ENCODE peak calls at places on chromosomes 12 and 14, in ten cellular contexts. G, V, I, E, U, D, X, H, K and J are unnamed samples. For H3K9me3, the result is how much of the 10 kb centered on the place peaks cover.

GRCh38 chr14:94964931-94965330 is 192.4 kb downstream of the DICER1 start:
- DNase-seq in U (no peak), V (no peak), I (no peak), X (no peak), E (no peak), H (no peak), K (no peak), D (no peak), G (no peak), J (no peak)

GRCh38 chr12:120457133-120457532 is 10.9 kb downstream of the GATC start:
- DNase-seq in E (peak), D (no peak), I (no peak), X (no peak), V (peak), G (no peak), H (no peak), U (no peak), K (no peak), J (no peak)

GRCh38 chr14:33906968-33907367 is 43.9 kb downstream of the EGLN3 start:
- DNase-seq in H (no peak), V (no peak), D (no peak), K (no peak), U (no peak), G (no peak), X (no peak), E (no peak), I (no peak), J (no peak)

GRCh38 chr12:57518920-57519757 is 1.2 kb downstream of the DDIT3 start:
- DNase-seq in H (peak), G (peak), K (peak), U (peak), X (no peak), E (peak), I (no peak), D (no peak), V (peak), J (no peak)

GRCh38 chr12:114213055-114213561 is 192.8 kb downstream of the TBX5 start:
- DNase-seq in U (no peak), K (no peak), G (no peak), D (no peak), V (no peak), I (no peak), H (no peak), X (peak), E (peak), J (no peak)

GRCh38 chr14:55373784-55374725 is 37.6 kb downstream of the ATG14 start:
- DNase-seq in V (peak), U (no peak), I (peak), E (peak), G (no peak), D (no peak), X (no peak), H (no peak), K (no peak), J (no peak)

GRCh38 chr12:111312016-111312415 is 56.9 kb downstream of the PHETA1 start:
- DNase-seq in K (no peak), U (no peak), I (no peak), X (no peak), V (no peak), G (no peak), E (no peak), H (no peak), D (no peak), J (no peak)

GRCh38 chr14:98203421-98203820 is 1068.6 kb downstream of the BCL11B start:
- DNase-seq in V (no peak), U (no peak), X (no peak), E (no peak), D (no peak), K (no peak), G (no peak), I (no peak), H (no peak), J (no peak)

GRCh38 chr12:25187781-25188180 is 7.2 kb downstream of the DNAI7 start:
- DNase-seq in V (no peak), K (no peak), I (no peak), U (no peak), E (peak), G (no peak), X (no peak), H (no peak), D (no peak), J (no peak)

GRCh38 chr14:70808402-70809237 is 693 bp downstream of the MAP3K9 start:
- DNase-seq in G (peak), U (peak), H (peak), E (no peak), D (peak), X (peak), V (peak), I (peak), K (peak), J (peak)

GRCh38 chr12:129873458-129873857 is 30.4 kb downstream of the TMEM132D start:
- DNase-seq in G (no peak), X (no peak), K (no peak), U (no peak), I (no peak), D (no peak), V (no peak), E (no peak), H (no peak), J (no peak)

GRCh38 chr12:64893961-64894360 is 69.5 kb downstream of the TBC1D30 start:
- DNase-seq in D (no peak), U (no peak), E (peak), X (no peak), V (no peak), H (no peak), K (no peak), G (no peak), I (no peak), J (no peak)

GRCh38 chr12:1853716-1854115 is 33.4 kb downstream of the LRTM2 start:
- DNase-seq in X (no peak), G (no peak), H (no peak), I (no peak), K (no peak), U (no peak), E (no peak), D (no peak), V (no peak), J (no peak)

GRCh38 chr12:95463019-95463418 is 10.9 kb upstream of the METAP2 start:
- DNase-seq in X (no peak), V (no peak), H (no peak), K (no peak), D (no peak), U (no peak), E (no peak), I (no peak), G (no peak), J (no peak)

GRCh38 chr14:104751539-104752337 is 1.2 kb upstream of the SIVA1 start:
- DNase-seq in I (no peak), V (no peak), X (no peak), K (peak), U (peak), G (no peak), D (no peak), H (no peak), E (no peak), J (no peak)

GRCh38 chr14:104383088-104383805 is 196.3 kb upstream of the C14orf180 start:
- DNase-seq in U (peak), I (no peak), V (no peak), H (no peak), E (no peak), X (no peak), K (peak), D (no peak), G (peak), J (no peak)

DNA sequence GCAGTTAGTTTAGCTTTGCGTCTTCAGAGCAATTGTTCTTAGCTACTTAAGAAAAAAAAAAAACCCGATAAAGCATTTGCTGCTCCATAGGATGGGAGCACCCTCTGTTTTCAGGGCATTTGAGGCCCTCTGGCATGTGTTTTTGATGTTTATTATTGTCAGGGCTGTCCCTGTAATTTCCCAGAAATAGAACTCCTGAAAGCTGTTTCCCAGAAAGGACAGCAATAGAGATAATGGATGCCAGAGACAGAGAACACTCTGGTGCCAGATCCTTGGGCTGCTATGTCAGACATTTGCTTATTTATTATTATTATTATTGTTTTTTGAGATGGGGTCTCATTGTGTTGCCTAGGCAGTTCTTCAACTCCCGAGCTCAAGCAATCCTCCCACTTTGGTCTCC is 201.3 kb downstream of the ALG10 start:
- DNase-seq in K (no peak), G (no peak), E (no peak), I (no peak), H (no peak), D (no peak), X (no peak), V (no peak), U (no peak), J (no peak)
- H3K9me3 ChIP-seq in K (under half), G (under half), E (under half), I (under half), H (under half), D (under half), X (under half), V (under half), U (under half), J (under half)

DNA sequence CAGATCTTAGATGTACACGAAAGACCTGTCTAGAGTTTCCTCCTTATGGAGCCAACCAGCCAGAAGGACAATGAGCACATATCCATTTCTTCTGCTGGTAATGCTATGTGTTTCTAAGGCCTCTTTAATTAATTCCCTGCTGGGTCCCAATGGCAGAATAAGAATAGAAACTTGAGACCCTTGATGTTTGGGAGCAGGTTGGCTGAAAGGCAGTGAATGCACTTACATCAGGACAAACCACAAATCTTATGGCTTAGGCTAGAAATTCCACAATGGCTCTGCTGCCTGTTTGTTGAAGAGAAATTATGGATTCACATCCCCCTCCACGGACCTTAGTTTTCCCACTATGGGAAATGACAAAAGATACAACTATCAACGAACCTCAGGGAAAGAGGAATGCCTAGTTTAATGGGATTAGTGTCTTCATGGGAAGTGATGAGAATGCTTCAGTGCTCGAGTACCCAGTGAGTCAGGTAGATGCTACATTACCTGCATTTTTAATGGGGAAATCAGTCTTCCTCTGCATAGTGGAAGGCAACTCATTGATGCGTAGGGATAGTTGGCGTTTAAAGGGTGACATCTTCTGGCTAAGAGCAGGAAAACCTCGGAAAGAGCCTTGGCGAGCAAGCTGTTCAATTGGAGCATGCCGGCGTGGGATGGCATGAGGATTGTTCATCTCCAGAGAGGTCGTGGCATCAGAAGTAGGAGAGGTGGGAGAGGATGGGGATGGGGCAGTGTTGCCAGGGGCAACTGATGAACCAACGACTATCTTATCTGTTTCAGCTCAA is 46.5 kb downstream of the PAPLN start:
- DNase-seq in I (no peak), H (no peak), X (no peak), G (no peak), V (no peak), E (peak), D (no peak), U (no peak), K (no peak), J (no peak)
- H3K27ac ChIP-seq in I (no peak), H (no peak), X (no peak), G (no peak), V (no peak), E (no peak), D (no peak), U (no peak), K (no peak), J (no peak)

DNA sequence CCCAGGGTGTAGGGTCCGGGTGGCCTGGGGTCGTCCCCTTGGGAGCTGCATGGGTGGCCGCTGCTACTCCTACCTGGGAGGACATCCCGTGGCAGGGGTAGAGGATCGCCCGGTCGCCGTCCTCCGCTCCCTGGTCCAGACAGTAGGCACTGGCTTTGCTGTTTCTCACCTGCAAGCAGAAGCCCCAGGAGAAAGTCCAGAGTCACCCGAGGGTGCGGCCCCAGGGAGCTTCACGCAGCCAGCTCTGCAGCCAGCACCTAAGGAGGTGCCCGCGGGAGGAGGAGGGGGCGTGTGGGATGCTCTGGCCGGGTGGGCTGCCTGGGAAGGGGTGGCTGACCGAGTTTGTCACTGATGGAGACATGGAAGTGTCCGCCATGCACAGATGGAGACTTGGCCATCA is 54.8 kb downstream of the NOC4L start:
- DNase-seq in X (no peak), D (no peak), G (no peak), V (no peak), E (no peak), U (no peak), H (no peak), K (no peak), I (no peak), J (no peak)
- H3K9me3 ChIP-seq in X (under half), D (under half), G (under half), V (under half), E (under half), U (under half), H (under half), K (under half), I (under half), J (under half)

DNA sequence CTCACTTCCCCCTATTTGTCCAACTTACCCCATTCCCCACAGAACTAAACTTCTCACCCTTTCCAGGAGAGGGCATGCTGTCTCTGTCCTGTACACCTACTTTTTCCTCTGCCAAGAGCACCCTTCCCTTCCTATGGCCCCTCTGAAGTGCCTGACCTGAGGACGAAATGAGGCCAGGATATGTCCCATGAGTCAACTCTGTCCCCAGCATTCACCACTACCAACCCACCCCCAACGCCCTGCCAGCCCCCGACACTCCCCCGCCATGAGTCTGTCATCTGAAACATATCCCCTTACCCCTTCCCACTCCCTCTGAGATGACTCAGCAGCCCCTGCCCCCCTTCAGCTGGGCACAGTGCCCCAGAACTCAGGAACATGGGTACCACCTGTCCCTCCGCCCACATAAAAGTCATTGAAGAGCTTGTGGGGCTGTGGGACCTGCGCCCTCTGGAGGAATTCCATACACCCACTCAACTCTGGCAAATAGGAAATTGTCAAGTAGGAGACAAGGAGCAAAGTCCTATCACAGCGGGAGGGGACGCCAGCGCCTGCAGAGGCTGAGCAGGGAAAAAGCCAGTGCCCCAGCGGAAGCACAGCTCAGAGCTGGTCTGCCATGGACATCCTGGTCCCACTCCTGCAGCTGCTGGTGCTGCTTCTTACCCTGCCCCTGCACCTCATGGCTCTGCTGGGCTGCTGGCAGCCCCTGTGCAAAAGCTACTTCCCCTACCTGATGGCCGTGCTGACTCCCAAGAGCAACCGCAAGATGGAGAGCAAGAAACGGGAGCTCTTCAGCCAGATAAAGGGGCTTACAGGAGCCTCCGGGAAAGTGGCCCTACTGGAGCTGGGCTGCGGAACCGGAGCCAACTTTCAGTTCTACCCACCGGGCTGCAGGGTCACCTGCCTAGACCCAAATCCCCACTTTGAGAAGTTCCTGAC is 26.3 kb downstream of the ITGA7 start:
- DNase-seq in E (peak), V (no peak), X (peak), I (no peak), D (no peak), U (peak), G (peak), H (peak), K (peak), J (no peak)
- H3K27ac ChIP-seq in E (peak), V (no peak), X (peak), I (no peak), D (no peak), U (no peak), G (no peak), H (no peak), K (peak), J (no peak)

DNA sequence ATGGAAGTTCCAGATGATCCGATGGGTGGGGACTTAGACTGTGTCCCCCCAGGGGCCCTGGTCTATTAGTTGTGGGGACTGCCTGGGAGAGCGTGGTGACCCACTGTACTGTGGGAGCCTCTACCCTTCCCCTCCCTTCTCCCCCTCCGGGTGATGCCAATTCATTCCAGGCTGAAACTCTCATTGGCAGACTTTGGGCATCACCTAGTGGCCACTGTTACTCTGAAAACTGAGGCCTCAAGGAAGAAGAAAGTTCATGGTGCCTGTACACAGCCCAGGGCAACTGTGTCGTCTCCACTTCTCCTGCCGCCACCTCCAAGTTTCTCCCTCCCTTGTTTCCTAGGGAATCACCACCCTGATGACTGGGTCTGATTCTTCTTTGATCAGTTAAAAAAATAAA is 173.6 kb upstream of the ALG10B start:
- DNase-seq in H (peak), U (no peak), I (no peak), E (peak), V (no peak), D (no peak), G (no peak), K (no peak), X (no peak), J (no peak)
- H3K9me3 ChIP-seq in H (under half), U (under half), I (under half), E (under half), V (under half), D (under half), G (under half), K (under half), X (under half), J (under half)